ENCODE peak calls at places on chromosomes 1 and 21, in nine cellular contexts. O is NCI-H446 treated with DMSO at 0.1 percent for 48 hours; B is BJ; D is HFFc6; J is cardiac fibroblast; K is body of pancreas; C is activated T-helper 1 cell treated with anti-CD3 and anti-CD28 coated beads, Interleukin-2, amount 50 U/mL, for 16 hours; A is LHCN-M2; I is GM12864. V is an unnamed sample.

GRCh38 chr1:229786974-229787610 is 161.0 kb downstream of the URB2 start:
- DNase-seq in O (no peak), B (no peak), D (no peak), J (no peak), K (no peak), C (no peak), A (no peak), I (no peak), V (no peak)

GRCh38 chr1:19450811-19451564 is 34.4 kb downstream of the CAPZB start:
- DNase-seq in O (peak; percentile 85), B (peak; percentile 84), D (peak; percentile 95), J (peak; percentile 92), K (peak; percentile 30), C (no peak), A (peak; percentile 97), I (no peak), V (peak; percentile 78)

GRCh38 chr1:15702722-15703550 is 18.8 kb downstream of the PLEKHM2 start:
- DNase-seq in O (no peak), B (no peak), D (no peak), J (peak; percentile 43), K (peak; percentile 64), C (no peak), A (peak; percentile 17), I (no peak), V (no peak)

GRCh38 chr1:248847956-248848561 is 10.0 kb downstream of the ZNF672 start:
- DNase-seq in O (no peak), B (no peak), D (no peak), J (no peak), K (no peak), C (no peak), A (no peak), I (no peak), V (no peak)

GRCh38 chr1:52588535-52588934 is 13.6 kb upstream of the GPX7 start:
- DNase-seq in O (no peak), B (no peak), D (no peak), J (no peak), K (no peak), C (no peak), A (no peak), I (no peak), V (no peak)

GRCh38 chr1:97711858-97712257 is 209.0 kb downstream of the DPYD start:
- DNase-seq in O (no peak), B (no peak), D (no peak), J (no peak), K (no peak), C (no peak), A (no peak), I (no peak), V (no peak)

GRCh38 chr1:228207381-228207810 is 448 bp upstream of the OBSCN start:
- DNase-seq in O (no peak), B (no peak), D (no peak), J (no peak), K (no peak), C (no peak), A (no peak), I (no peak), V (no peak)

GRCh38 chr1:237170149-237170548 is 128.2 kb downstream of the RYR2 start:
- DNase-seq in O (no peak), B (no peak), D (no peak), J (no peak), K (no peak), C (no peak), A (no peak), I (no peak), V (no peak)

GRCh38 chr1:189619682-189620332 is 857.9 kb downstream of the BRINP3 start:
- DNase-seq in O (peak; percentile 88), B (no peak), D (peak; percentile 0), J (peak; percentile 67), K (no peak), C (no peak), A (peak; percentile 67), I (no peak), V (peak; percentile 5)

GRCh38 chr21:39377444-39378050 is 28.7 kb upstream of the HMGN1 start:
- DNase-seq in O (no peak), B (no peak), D (no peak), J (peak; percentile 70), K (no peak), C (no peak), A (no peak), I (no peak), V (no peak)

GRCh38 chr21:28436286-28436932 is 556.3 kb downstream of the LTN1 start:
- DNase-seq in O (no peak), B (no peak), D (peak; percentile 61), J (peak; percentile 85), K (no peak), C (no peak), A (peak; percentile 89), I (no peak), V (no peak)

GRCh38 chr1:212607206-212607923 is 1.2 kb upstream of the ATF3 start:
- DNase-seq in O (no peak), B (no peak), D (no peak), J (peak; percentile 29), K (peak; percentile 78), C (no peak), A (no peak), I (no peak), V (no peak)

GRCh38 chr1:234295039-234295438 is 78.2 kb upstream of the COA6 start:
- DNase-seq in O (no peak), B (no peak), D (no peak), J (no peak), K (no peak), C (no peak), A (no peak), I (no peak), V (no peak)

GRCh38 chr1:230682882-230683610 is 30.9 kb downstream of the AGT start:
- DNase-seq in O (no peak), B (peak; percentile 49), D (peak; percentile 59), J (peak; percentile 60), K (no peak), C (no peak), A (peak; percentile 35), I (no peak), V (peak; percentile 66)

GRCh38 chr1:174405219-174405618 is 42.5 kb upstream of the GPR52 start:
- DNase-seq in O (no peak), B (no peak), D (no peak), J (no peak), K (no peak), C (no peak), A (no peak), I (no peak), V (no peak)

GRCh38 chr1:3594706-3595377 is 16.5 kb downstream of the MEGF6 start:
- DNase-seq in O (no peak), B (no peak), D (no peak), J (no peak), K (no peak), C (no peak), A (no peak), I (no peak), V (no peak)

GRCh38 chr1:17061486-17062271 is 7.8 kb upstream of the SDHB start:
- DNase-seq in O (no peak), B (no peak), D (no peak), J (no peak), K (no peak), C (no peak), A (no peak), I (no peak), V (no peak)

GRCh38 chr1:26225033-26225831 is 8.8 kb upstream of the CEP85 start:
- DNase-seq in O (no peak), B (no peak), D (no peak), J (peak; percentile 22), K (peak; percentile 95), C (peak; percentile 7), A (no peak), I (no peak), V (peak; percentile 43)

GRCh38 chr1:19661721-19662228 is 2.9 kb upstream of the HTR6 start:
- DNase-seq in O (peak; percentile 8), B (no peak), D (peak; percentile 35), J (peak; percentile 73), K (peak; percentile 38), C (no peak), A (peak; percentile 34), I (no peak), V (peak; percentile 58)

GRCh38 chr1:28716336-28716735 is 20.4 kb upstream of the YTHDF2 start:
- DNase-seq in O (no peak), B (no peak), D (no peak), J (no peak), K (no peak), C (no peak), A (no peak), I (no peak), V (no peak)

GRCh38 chr1:162191396-162192322 is 122.2 kb downstream of the NOS1AP start:
- DNase-seq in O (no peak), B (no peak), D (no peak), J (no peak), K (peak; percentile 62), C (no peak), A (no peak), I (no peak), V (no peak)

GRCh38 chr1:235018161-235018560 is 110.5 kb downstream of the TOMM20 start:
- DNase-seq in O (peak; percentile 60), B (peak; percentile 91), D (peak; percentile 98), J (peak; percentile 98), K (no peak), C (no peak), A (peak; percentile 92), I (no peak), V (peak; percentile 87)

GRCh38 chr1:43445618-43446387 is 7.9 kb downstream of the HYI start:
- DNase-seq in O (no peak), B (no peak), D (peak; percentile 31), J (no peak), K (no peak), C (no peak), A (no peak), I (no peak), V (no peak)

V was measured in AG08396.